ENCODE peak calls at places on chromosome 2, in four cellular contexts. D is K562, S is GM12878, E is H1. T is an unnamed sample.

GRCh38 chr2:120423167-120423943 is 77.4 kb downstream of the INHBB start:
- DNase-seq in D (no peak), S (no peak), E (no peak), T (no peak)

GRCh38 chr2:201150454-201151020 is 32.4 kb upstream of the CASP10 start:
- DNase-seq in D (no peak), S (no peak), E (no peak), T (no peak)

GRCh38 chr2:100242891-100243670 is 79.2 kb downstream of the LONRF2 start:
- DNase-seq in D (peak), S (no peak), E (no peak), T (peak)

GRCh38 chr2:66815886-66816285 is 381.0 kb downstream of the MEIS1 start:
- DNase-seq in D (no peak), S (no peak), E (no peak), T (no peak)

GRCh38 chr2:67548317-67549095 is 151.4 kb downstream of the ETAA1 start:
- DNase-seq in D (no peak), S (no peak), E (no peak), T (no peak)

GRCh38 chr2:224263571-224264043 is 138.3 kb downstream of the FAM124B start:
- DNase-seq in D (no peak), S (no peak), E (no peak), T (no peak)

GRCh38 chr2:200604571-200605255 is 18.9 kb downstream of the AOX1 start:
- DNase-seq in D (no peak), S (no peak), E (no peak), T (no peak)

GRCh38 chr2:211690736-211691135 is 847.9 kb downstream of the ERBB4 start:
- DNase-seq in D (no peak), S (no peak), E (no peak), T (no peak)

GRCh38 chr2:20208487-20208882 is 16.4 kb downstream of the SDC1 start:
- DNase-seq in D (no peak), S (no peak), E (no peak), T (no peak)

GRCh38 chr2:62794791-62795190 is 89.3 kb downstream of the EHBP1 start:
- DNase-seq in D (no peak), S (no peak), E (no peak), T (no peak)

GRCh38 chr2:151333083-151333482 is 24.3 kb upstream of the TNFAIP6 start:
- DNase-seq in D (no peak), S (no peak), E (no peak), T (no peak)

GRCh38 chr2:239884051-239884405 is 141.1 kb downstream of the NDUFA10 start:
- DNase-seq in D (no peak), S (no peak), E (no peak), T (no peak)

GRCh38 chr2:65349863-65350262 is 82.5 kb downstream of the SPRED2 start:
- DNase-seq in D (peak), S (no peak), E (no peak), T (no peak)

GRCh38 chr2:217953531-217953932 is 49.3 kb downstream of the TNS1 start:
- DNase-seq in D (no peak), S (no peak), E (no peak), T (no peak)

GRCh38 chr2:233817305-233817980 is 36.9 kb downstream of the HJURP start:
- DNase-seq in D (no peak), S (no peak), E (no peak), T (no peak)

GRCh38 chr2:69221960-69222751 is 164.9 kb downstream of the GFPT1 start:
- DNase-seq in D (no peak), S (no peak), E (no peak), T (no peak)

GRCh38 chr2:101560780-101561315 is 85.9 kb upstream of the RFX8 start:
- DNase-seq in D (no peak), S (no peak), E (no peak), T (no peak)

GRCh38 chr2:1993711-1994682 is 249.7 kb upstream of the PXDN start:
- DNase-seq in D (no peak), S (no peak), E (no peak), T (no peak)

GRCh38 chr2:47688561-47688960 is 94.4 kb upstream of the MSH6 start:
- DNase-seq in D (no peak), S (no peak), E (no peak), T (no peak)

GRCh38 chr2:26569216-26570082 is 71.7 kb downstream of the CIB4 start:
- DNase-seq in D (no peak), S (no peak), E (no peak), T (no peak)

GRCh38 chr2:170928036-170928823 is 823 bp upstream of the GORASP2 start:
- DNase-seq in D (no peak), S (no peak), E (no peak), T (no peak)

DNA sequence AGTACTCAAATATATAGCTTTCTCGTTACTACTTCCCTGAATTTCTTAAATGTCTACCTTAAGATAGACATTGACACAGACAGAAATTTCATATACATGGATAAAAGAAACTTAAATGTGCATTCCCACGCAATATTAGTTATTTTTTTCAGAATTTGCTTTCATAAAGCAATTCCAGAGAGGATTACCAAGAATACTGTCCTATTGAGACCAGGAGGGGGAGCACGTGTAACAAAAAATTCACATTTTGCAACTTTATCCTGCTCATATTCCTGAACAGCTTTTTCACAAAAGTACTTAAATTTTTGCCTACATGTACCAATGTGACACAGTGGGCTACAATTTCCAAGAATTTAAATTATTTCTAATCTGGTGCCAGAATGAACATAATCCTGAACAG is 30.7 kb upstream of the ERCC3 start:
- DNase-seq in D (peak), S (no peak), E (no peak), T (no peak)
- TF ChIP-seq EGR1 in D (no peak), S (no peak), E (no peak), T (no peak)

GRCh38 chr2:5781679-5782078 is 89.5 kb downstream of the SOX11 start:
- DNase-seq in D (no peak), S (no peak), E (no peak), T (no peak)

GRCh38 chr2:5782103-5782502 is 89.9 kb downstream of the SOX11 start:
- DNase-seq in D (no peak), S (no peak), E (no peak), T (no peak)

GRCh38 chr2:5777089-5777488 is 84.9 kb downstream of the SOX11 start:
- DNase-seq in D (no peak), S (no peak), E (no peak), T (no peak)
- TF ChIP-seq ATF3 in D (no peak), S (no peak), E (no peak), T (no peak)

DNA sequence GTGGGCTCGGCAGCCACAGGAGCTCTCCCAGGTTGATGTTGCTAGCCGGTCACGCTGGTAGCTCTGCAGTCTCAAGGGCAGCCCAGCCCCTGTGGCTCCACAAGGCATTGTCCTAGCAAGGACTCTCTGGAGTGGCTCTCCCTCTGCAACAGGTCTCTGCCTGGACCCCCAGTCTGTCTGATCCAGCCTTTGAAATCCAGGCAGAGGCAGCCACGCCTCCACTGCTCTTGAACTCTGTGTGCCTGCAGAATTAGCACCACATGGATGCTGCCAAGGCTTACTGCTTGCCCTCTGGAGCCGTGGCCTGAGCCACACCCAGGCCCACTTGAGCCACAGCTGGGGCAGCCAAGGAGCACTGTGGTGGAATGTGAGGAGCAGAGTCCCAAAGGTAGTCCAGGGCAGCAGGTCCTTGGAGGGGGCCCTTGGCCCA is 43.0 kb upstream of the FAHD2A start:
- DNase-seq in D (no peak), S (no peak), E (no peak), T (no peak)
- TF ChIP-seq EGR1 in D (no peak), S (no peak), E (no peak), T (no peak)

GRCh38 chr2:136407952-136408318 is 290.0 kb upstream of the CXCR4 start:
- DNase-seq in D (no peak), S (no peak), E (no peak), T (no peak)

GRCh38 chr2:136411946-136412345 is 294.0 kb upstream of the CXCR4 start:
- DNase-seq in D (no peak), S (no peak), E (no peak), T (no peak)

GRCh38 chr2:136410673-136411072 is 292.7 kb upstream of the CXCR4 start:
- DNase-seq in D (no peak), S (no peak), E (no peak), T (no peak)

GRCh38 chr2:136407113-136407951 is 289.4 kb upstream of the CXCR4 start:
- DNase-seq in D (no peak), S (no peak), E (no peak), T (no peak)

GRCh38 chr2:136408795-136409194 is 290.8 kb upstream of the CXCR4 start:
- DNase-seq in D (no peak), S (no peak), E (no peak), T (no peak)
- TF ChIP-seq ATF3 in D (no peak), S (no peak), E (no peak), T (no peak)

DNA sequence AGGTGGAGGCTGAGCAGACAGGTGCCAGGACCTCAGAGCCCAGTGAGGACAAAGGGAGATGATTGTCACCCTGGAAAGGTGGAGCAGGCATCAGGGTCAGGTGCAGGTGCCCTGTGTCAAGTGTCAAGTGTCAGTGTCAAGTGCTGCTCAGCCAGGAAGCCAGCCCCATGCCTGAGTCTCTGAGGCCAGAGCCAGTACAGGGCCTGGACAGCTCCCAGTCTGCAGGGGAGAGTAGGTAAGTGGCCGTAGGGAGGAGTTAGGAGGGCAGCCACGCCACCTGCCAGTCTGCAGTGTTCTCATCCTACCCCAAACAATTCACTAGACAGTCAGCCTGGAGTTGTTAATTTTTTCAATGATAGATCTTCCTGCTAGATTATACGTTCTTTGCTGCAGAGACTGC is 42.3 kb downstream of the LPIN1 start:
- DNase-seq in D (no peak), S (no peak), E (no peak), T (no peak)
- TF ChIP-seq EGR1 in D (no peak), S (no peak), E (no peak), T (no peak)

DNA sequence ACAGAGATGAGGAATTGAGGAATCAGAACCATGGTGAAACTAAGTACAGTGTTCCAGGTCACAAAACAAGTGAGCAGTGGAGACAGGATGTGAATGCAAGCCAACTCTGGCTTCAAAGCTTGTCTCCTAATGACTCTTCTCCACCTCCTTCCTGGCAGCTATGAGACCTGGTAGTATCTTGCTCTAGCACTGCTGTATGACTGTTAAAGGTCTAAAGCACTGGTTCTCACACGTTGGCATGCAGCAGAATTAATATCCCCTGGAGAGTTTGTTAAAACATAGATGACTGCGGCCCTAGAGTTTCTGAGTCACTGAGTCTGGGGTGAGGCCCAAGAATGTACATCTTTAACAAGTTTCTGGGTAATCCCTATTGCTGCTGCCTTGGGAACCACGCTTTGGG is 63.3 kb downstream of the SUCLG1 start:
- DNase-seq in D (no peak), S (no peak), E (no peak), T (no peak)
- TF ChIP-seq ATF3 in D (no peak), S (no peak), E (no peak), T (no peak)

GRCh38 chr2:188196343-188197008 is 95.2 kb upstream of the GULP1 start:
- DNase-seq in D (no peak), S (no peak), E (no peak), T (no peak)

GRCh38 chr2:188202777-188203176 is 88.9 kb upstream of the GULP1 start:
- DNase-seq in D (no peak), S (no peak), E (no peak), T (no peak)

GRCh38 chr2:188203756-188204155 is 87.9 kb upstream of the GULP1 start:
- DNase-seq in D (no peak), S (no peak), E (no peak), T (no peak)

GRCh38 chr2:188201639-188202038 is 90.0 kb upstream of the GULP1 start:
- DNase-seq in D (no peak), S (no peak), E (no peak), T (no peak)

DNA sequence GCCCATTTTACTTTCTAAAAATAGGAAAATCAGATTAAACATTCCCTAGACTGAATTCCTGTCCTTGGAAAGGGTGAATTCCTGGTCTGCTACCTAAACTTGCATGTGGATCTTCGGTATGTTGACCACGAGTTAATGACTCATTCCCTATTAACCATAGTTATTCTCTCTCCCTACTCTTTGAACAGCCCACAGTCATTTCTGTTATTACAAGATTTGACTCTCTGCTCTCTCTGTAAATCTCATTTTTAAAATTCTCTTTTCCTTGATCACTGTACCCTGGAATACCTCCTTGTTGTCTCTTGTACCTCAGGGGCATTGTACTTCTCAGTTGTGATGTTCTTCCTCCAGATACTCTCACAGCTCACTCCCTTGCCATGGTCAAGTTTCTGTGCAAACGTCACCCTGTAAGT is 92.0 kb upstream of the GULP1 start:
- DNase-seq in D (no peak), S (no peak), E (no peak), T (no peak)
- TF ChIP-seq EGR1 in D (no peak), S (no peak), E (no peak), T (no peak)